ENCODE peak calls at places on chromosome 12, in seven cellular contexts. U is ovary, O is cardiac muscle cell, D is adrenal gland, E is astrocyte of the spinal cord, C is AG09309, Q is cardiac fibroblast. P is an unnamed sample.

GRCh38 chr12:8644345-8645248 is 18.0 kb downstream of the MFAP5 start:
- DNase-seq in Q (peak), E (no peak), O (no peak), C (no peak), D (no peak), U (no peak), P (no peak)

GRCh38 chr12:49982246-49983229 is 9.8 kb downstream of the AQP6 start:
- DNase-seq in Q (peak), U (no peak), C (no peak), D (no peak), O (no peak), E (no peak), P (peak)

GRCh38 chr12:110343114-110343513 is 60.4 kb downstream of the ANAPC7 start:
- DNase-seq in D (no peak), O (no peak), E (no peak), U (no peak), Q (no peak), C (no peak), P (no peak)

GRCh38 chr12:1629338-1630080 is 478 bp downstream of the WNT5B start:
- DNase-seq in C (no peak), E (no peak), D (no peak), Q (no peak), U (no peak), O (peak), P (peak)

GRCh38 chr12:12511021-12511783 is 51.5 kb downstream of the DUSP16 start:
- DNase-seq in D (no peak), Q (peak), U (no peak), C (no peak), O (no peak), E (no peak), P (no peak)

GRCh38 chr12:132710422-132711168 is at the start of gene PGAM5:
- DNase-seq in Q (peak), D (peak), U (peak), O (peak), E (peak), C (peak), P (peak)

GRCh38 chr12:93376436-93377251 is 1.1 kb upstream of the NUDT4 start:
- DNase-seq in Q (peak), U (no peak), C (no peak), D (peak), E (peak), O (peak), P (peak)

GRCh38 chr12:124713436-124714082 is 146.1 kb upstream of the NCOR2 start:
- DNase-seq in D (no peak), Q (peak), U (no peak), E (peak), O (no peak), C (peak), P (peak)

GRCh38 chr12:131869871-131870418 is 24.5 kb upstream of the ULK1 start:
- DNase-seq in U (no peak), O (no peak), C (peak), D (no peak), E (peak), Q (peak), P (peak)

DNA sequence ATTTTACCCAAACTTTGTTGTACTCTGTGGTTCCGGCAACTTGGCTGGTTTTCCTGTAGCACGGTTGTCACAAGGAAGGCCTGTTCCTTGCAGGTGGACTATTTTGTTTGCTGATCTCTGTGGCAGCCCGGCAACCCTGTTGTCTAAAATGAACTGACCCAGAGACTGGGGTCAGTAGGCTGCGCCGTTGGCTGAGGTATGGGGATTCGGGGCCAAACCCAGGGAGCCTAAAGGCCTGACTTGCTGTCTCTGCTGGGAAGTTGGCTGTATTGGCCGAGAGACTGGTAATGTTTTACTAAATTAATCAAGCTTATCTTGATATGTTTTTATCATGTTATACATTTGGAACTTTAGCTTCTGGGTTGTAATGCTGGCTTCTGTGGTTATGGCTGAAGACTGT is 13.8 kb downstream of the SMIM41 start:
- DNase-seq in D (no peak), C (no peak), O (no peak), U (no peak), E (no peak), Q (no peak), P (no peak)
- H3K4me3 ChIP-seq in D (no peak), C (no peak), O (no peak), U (no peak), E (no peak), Q (no peak), P (no peak)

GRCh38 chr12:24768415-24768814 is 180.5 kb downstream of the BCAT1 start:
- DNase-seq in D (no peak), Q (no peak), O (no peak), C (no peak), E (no peak), U (no peak), P (no peak)
- TF ChIP-seq CTCF in D (no peak), Q (no peak), O (no peak), C (no peak), E (no peak), U (no peak), P (no peak)

GRCh38 chr12:2877047-2877958 is at the start of the genes FOXM1 and RHNO1:
- DNase-seq in O (peak), C (no peak), U (peak), E (peak), Q (peak), D (peak), P (peak)

GRCh38 chr12:2879853-2880252 is 2.8 kb downstream of the RHNO1 start:
- DNase-seq in D (no peak), Q (no peak), C (no peak), E (no peak), O (no peak), U (no peak), P (no peak)

GRCh38 chr12:2877959-2878732 is 1.1 kb downstream of the RHNO1 start:
- DNase-seq in U (peak), Q (peak), O (no peak), C (no peak), D (no peak), E (peak), P (peak)

DNA sequence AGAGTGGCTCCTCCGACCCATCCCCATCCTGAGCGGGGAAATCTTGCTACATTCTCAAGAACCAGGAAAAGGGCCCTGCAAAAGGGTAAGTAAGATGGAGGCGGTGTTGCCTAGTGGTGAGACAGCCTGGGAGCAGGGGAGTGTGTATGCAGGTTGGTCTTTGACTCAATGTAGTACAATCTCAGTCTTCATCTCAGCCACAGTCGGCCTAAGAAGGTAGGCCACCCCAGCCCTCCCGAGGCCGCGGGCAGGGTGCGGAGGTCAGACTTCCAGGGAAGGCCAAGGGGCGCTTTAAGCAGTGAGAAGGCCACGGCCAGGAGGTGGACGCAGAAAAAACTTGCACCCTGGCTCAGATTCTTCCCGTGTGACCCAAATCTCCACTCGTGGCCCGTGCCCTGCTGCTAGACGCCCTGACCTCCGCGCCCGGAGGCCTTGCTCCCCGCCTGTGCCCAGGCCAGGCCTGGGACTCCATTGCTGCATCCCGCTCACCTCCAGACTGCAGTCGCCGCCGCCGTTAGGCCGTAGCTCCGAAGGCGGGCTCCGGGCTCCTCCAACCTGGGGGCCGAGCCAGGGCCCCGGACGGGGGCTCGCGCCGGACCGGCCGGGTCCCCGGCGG is 435 bp downstream of the FOXM1 start:
- DNase-seq in E (peak), C (no peak), D (peak), Q (peak), U (no peak), O (no peak), P (no peak)
- H3K4me3 ChIP-seq in E (peak), C (peak), D (peak), Q (peak), U (peak), O (peak), P (peak)

GRCh38 chr12:96329018-96329417 is 71.2 kb downstream of the CDK17 start:
- DNase-seq in Q (no peak), D (no peak), C (no peak), O (no peak), U (no peak), E (no peak), P (no peak)

GRCh38 chr12:96326628-96327227 is 73.5 kb downstream of the CDK17 start:
- DNase-seq in U (no peak), E (no peak), Q (no peak), O (no peak), C (no peak), D (no peak), P (no peak)

GRCh38 chr12:96329545-96329944 is 70.7 kb downstream of the CDK17 start:
- DNase-seq in U (no peak), D (no peak), O (no peak), E (no peak), Q (no peak), C (no peak), P (no peak)

GRCh38 chr12:96327346-96327745 is 72.9 kb downstream of the CDK17 start:
- DNase-seq in U (no peak), E (no peak), C (no peak), Q (no peak), O (no peak), D (no peak), P (no peak)

DNA sequence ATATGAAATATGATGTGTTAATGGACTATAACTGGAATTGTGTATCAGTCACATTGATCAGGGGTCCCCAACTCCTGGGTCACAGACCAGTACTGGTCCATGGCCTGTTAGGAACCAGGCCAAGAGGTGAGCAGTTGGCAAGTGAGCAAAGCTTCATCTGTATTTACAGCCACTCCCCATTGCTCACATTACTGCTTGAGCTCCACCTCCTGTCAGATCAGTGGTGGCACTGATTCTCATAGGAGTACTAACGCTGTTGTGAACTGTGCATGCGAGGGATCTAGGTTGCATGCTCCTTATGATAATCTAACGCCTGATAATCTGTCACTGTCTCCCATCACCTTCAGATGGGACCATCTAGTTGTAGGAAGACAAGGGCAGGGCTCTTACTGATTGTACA is 72.3 kb downstream of the CDK17 start:
- DNase-seq in Q (no peak), D (no peak), O (no peak), E (no peak), C (no peak), U (no peak), P (no peak)
- TF ChIP-seq CTCF in Q (no peak), D (no peak), O (no peak), E (no peak), C (no peak), U (no peak), P (no peak)

GRCh38 chr12:45695035-45695434 is 34.5 kb upstream of the ARID2 start:
- DNase-seq in O (no peak), U (no peak), Q (no peak), E (no peak), C (no peak), D (no peak), P (peak)

GRCh38 chr12:45701296-45701695 is 28.2 kb upstream of the ARID2 start:
- DNase-seq in D (no peak), C (no peak), O (no peak), U (no peak), E (no peak), Q (no peak), P (no peak)

GRCh38 chr12:45696049-45696448 is 33.5 kb upstream of the ARID2 start:
- DNase-seq in E (no peak), U (no peak), O (no peak), C (no peak), D (no peak), Q (no peak), P (no peak)
- H3K4me3 ChIP-seq in E (no peak), U (no peak), O (no peak), C (no peak), D (no peak), Q (no peak), P (no peak)

GRCh38 chr12:19642305-19642704 is 203.0 kb downstream of the AEBP2 start:
- DNase-seq in O (no peak), Q (no peak), E (no peak), U (no peak), D (no peak), C (no peak), P (no peak)

GRCh38 chr12:19646599-19646998 is 207.3 kb downstream of the AEBP2 start:
- DNase-seq in U (no peak), Q (no peak), C (no peak), O (no peak), D (no peak), E (no peak), P (no peak)

GRCh38 chr12:19645823-19646222 is 206.5 kb downstream of the AEBP2 start:
- DNase-seq in D (no peak), U (no peak), O (no peak), C (no peak), Q (no peak), E (no peak), P (no peak)

GRCh38 chr12:19641235-19642080 is 202.2 kb downstream of the AEBP2 start:
- DNase-seq in D (no peak), U (no peak), Q (no peak), E (no peak), C (no peak), O (no peak), P (peak)

GRCh38 chr12:19643635-19644034 is 204.3 kb downstream of the AEBP2 start:
- DNase-seq in O (peak), E (peak), Q (peak), D (no peak), U (no peak), C (peak), P (peak)
- TF ChIP-seq CTCF in O (peak), E (peak), Q (peak), D (peak), U (peak), C (peak), P (peak)

GRCh38 chr12:25690996-25691864 is 138.1 kb upstream of the LMNTD1 start:
- DNase-seq in U (no peak), O (no peak), D (no peak), E (no peak), Q (no peak), C (no peak), P (no peak)
- H3K4me3 ChIP-seq in U (no peak), O (no peak), D (no peak), E (no peak), Q (no peak), C (no peak), P (no peak)

GRCh38 chr12:115979851-115980250 is 297.6 kb downstream of the MED13L start:
- DNase-seq in U (no peak), O (no peak), D (no peak), Q (no peak), E (no peak), C (no peak), P (no peak)
- TF ChIP-seq CTCF in U (no peak), O (no peak), D (no peak), Q (no peak), E (no peak), C (no peak), P (no peak)

GRCh38 chr12:109288571-109288970 is 20.5 kb downstream of the FOXN4 start:
- DNase-seq in Q (peak), D (no peak), O (no peak), C (no peak), U (no peak), E (no peak), P (no peak)
- H3K4me3 ChIP-seq in Q (no peak), D (no peak), O (no peak), C (no peak), U (no peak), E (no peak), P (no peak)

DNA sequence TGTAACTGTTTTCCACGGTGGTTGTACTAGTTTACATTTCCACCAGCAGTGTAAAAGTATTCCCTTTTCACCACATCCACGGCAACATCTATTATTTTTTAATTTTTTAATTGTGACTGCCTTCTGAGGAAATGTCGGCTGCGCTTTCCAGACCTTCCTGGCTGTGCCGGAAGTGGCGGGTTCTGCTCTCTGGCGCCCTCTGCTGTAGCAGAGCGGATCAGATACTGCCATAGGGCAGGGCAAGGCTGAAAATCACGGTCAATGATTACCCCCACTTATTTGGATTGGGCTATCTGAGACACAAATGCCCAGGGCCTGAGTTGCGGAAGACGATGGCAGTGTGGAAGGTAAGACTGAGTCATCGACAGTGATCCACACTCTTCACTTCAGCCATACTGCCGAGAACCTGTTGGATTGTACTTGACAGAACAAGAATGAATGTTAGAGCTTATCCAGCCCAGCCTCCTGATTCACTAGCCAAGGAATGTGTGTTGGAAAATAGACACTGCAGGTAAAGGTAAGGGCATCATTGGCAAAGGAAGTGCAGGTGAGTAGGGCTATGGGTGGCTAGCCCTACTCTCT is 124.2 kb downstream of the NTF3 start:
- DNase-seq in U (peak), C (no peak), D (no peak), Q (no peak), E (no peak), O (no peak), P (no peak)
- TF ChIP-seq CTCF in U (no peak), C (peak), D (no peak), Q (peak), E (peak), O (peak), P (peak)